ENCODE peak calls at places on chromosomes 5 and 9, in nine cellular contexts. G, D, Z, K, Y, N, S, A and P are unnamed samples. For H3K4me1, the result is how much of the 10 kb centered on the place peaks cover.

GRCh38 chr5:31851290-31851689 is 212.4 kb downstream of the PDZD2 start:
- DNase-seq in G (no peak), D (no peak), Z (no peak), K (no peak), Y (no peak), N (no peak), S (no peak), A (no peak), P (no peak)

GRCh38 chr5:9423611-9424010 is 122.3 kb downstream of the SEMA5A start:
- DNase-seq in G (no peak), D (peak), Z (no peak), K (no peak), Y (no peak), N (peak), S (no peak), A (no peak), P (no peak)

GRCh38 chr9:110521211-110521610 is 58.3 kb downstream of the SVEP1 start:
- DNase-seq in G (no peak), D (no peak), Z (no peak), K (no peak), Y (no peak), N (no peak), S (no peak), A (no peak), P (no peak)

GRCh38 chr5:58761418-58761817 is 178.5 kb downstream of the RAB3C start:
- DNase-seq in G (no peak), D (no peak), Z (no peak), K (no peak), Y (no peak), N (no peak), S (no peak), A (no peak), P (peak)

GRCh38 chr9:115115924-115116323 is 2.0 kb downstream of the TNC start:
- DNase-seq in G (peak), D (peak), Z (no peak), K (no peak), Y (no peak), N (no peak), S (no peak), A (no peak), P (no peak)

GRCh38 chr9:98860871-98861293 is 53.4 kb downstream of the GALNT12 start:
- DNase-seq in G (peak), D (peak), Z (peak), K (no peak), Y (no peak), N (peak), S (no peak), A (no peak), P (no peak)

GRCh38 chr5:146560205-146560812 is 44.3 kb upstream of the GPR151 start:
- DNase-seq in G (peak), D (peak), Z (peak), K (no peak), Y (no peak), N (peak), S (no peak), A (no peak), P (no peak)

GRCh38 chr9:131480258-131480657 is 22.5 kb upstream of the POMT1 start:
- DNase-seq in G (no peak), D (no peak), Z (no peak), K (no peak), Y (no peak), N (no peak), S (no peak), A (no peak), P (no peak)

GRCh38 chr5:99320461-99320860 is 391.7 kb upstream of the CHD1 start:
- DNase-seq in G (no peak), D (no peak), Z (no peak), K (no peak), Y (no peak), N (peak), S (no peak), A (peak), P (no peak)

GRCh38 chr9:125988479-125989050 is 241.4 kb downstream of the PBX3 start:
- DNase-seq in G (no peak), D (no peak), Z (no peak), K (peak), Y (no peak), N (no peak), S (no peak), A (no peak), P (peak)

GRCh38 chr9:117821943-117822342 is 117.7 kb downstream of the TLR4 start:
- DNase-seq in G (no peak), D (no peak), Z (no peak), K (no peak), Y (no peak), N (peak), S (no peak), A (no peak), P (no peak)

GRCh38 chr5:133361922-133362321 is 250.4 kb downstream of the FSTL4 start:
- DNase-seq in G (no peak), D (no peak), Z (peak), K (no peak), Y (no peak), N (no peak), S (no peak), A (no peak), P (no peak)

GRCh38 chr5:133362438-133362837 is 249.9 kb downstream of the FSTL4 start:
- DNase-seq in G (no peak), D (no peak), Z (no peak), K (no peak), Y (no peak), N (no peak), S (no peak), A (no peak), P (no peak)

GRCh38 chr5:133358271-133358670 is 254.1 kb downstream of the FSTL4 start:
- DNase-seq in G (no peak), D (no peak), Z (no peak), K (no peak), Y (no peak), N (no peak), S (no peak), A (no peak), P (no peak)

GRCh38 chr5:133359861-133360260 is 252.5 kb downstream of the FSTL4 start:
- DNase-seq in G (no peak), D (no peak), Z (no peak), K (no peak), Y (no peak), N (no peak), S (no peak), A (no peak), P (no peak)

DNA sequence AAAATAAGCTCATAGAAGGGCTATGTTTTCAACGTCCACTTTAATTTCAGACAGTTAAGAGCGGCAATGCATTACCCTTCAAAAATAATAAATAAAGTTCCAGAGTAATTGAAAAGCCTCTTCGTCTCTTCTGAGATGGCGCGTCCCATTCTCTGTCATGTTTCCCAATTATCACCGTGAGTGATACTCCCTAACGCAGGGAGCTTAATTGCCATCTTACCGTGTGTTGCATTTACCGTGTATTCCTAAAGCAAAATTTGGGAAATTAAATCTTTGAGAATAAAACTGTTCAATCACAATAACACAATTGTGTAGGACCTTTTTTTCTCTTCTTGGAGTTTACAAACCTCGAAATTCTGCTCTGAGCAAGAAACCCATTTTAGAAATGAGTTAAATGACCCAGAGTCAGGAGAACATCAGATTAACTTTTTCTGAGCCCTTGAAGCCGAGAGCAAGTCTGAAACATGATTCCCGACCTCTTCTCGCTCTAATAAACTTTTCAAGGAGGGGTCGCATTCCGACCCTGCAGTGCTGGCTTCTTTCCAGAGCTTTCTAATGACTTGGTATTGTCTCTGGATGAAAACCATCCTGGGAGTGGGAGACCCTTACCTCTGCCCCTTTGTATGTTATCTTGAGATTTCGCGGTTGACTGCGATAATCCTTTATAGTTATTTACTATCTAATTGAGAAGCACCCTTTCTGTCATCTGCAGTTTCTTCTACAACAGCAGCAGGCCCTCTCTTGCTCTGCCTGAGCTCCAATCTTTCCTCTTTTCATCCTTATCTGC is 251.5 kb downstream of the FSTL4 start:
- DNase-seq in G (no peak), D (no peak), Z (no peak), K (no peak), Y (no peak), N (peak), S (no peak), A (no peak), P (no peak)
- H3K4me1 ChIP-seq in G (under half), D (under half), Z (under half), K (under half), Y (under half), N (under half), S (under half), A (under half), P (under half)

GRCh38 chr5:173920024-173920753 is 32.0 kb downstream of the CPEB4 start:
- DNase-seq in G (peak), D (no peak), Z (peak), K (no peak), Y (no peak), N (no peak), S (no peak), A (no peak), P (no peak)

GRCh38 chr5:173923236-173924104 is 35.3 kb downstream of the CPEB4 start:
- DNase-seq in G (peak), D (peak), Z (peak), K (no peak), Y (peak), N (no peak), S (no peak), A (no peak), P (no peak)

GRCh38 chr5:173924899-173925298 is 36.8 kb downstream of the CPEB4 start:
- DNase-seq in G (no peak), D (no peak), Z (no peak), K (no peak), Y (no peak), N (no peak), S (no peak), A (no peak), P (no peak)

GRCh38 chr5:173920866-173921265 is 32.7 kb downstream of the CPEB4 start:
- DNase-seq in G (peak), D (no peak), Z (no peak), K (no peak), Y (no peak), N (no peak), S (no peak), A (no peak), P (no peak)

GRCh38 chr5:173922527-173922926 is 34.4 kb downstream of the CPEB4 start:
- DNase-seq in G (no peak), D (no peak), Z (no peak), K (no peak), Y (no peak), N (no peak), S (no peak), A (no peak), P (no peak)
- H3K27ac ChIP-seq in G (no peak), D (no peak), Z (peak), K (no peak), Y (no peak), N (no peak), S (peak), A (no peak), P (no peak)

GRCh38 chr5:133846478-133847226 is 121.8 kb downstream of the C5orf15 start:
- DNase-seq in G (no peak), D (no peak), Z (no peak), K (no peak), Y (peak), N (no peak), S (no peak), A (no peak), P (no peak)
- H3K4me1 ChIP-seq in G (under half), D (under half), Z (under half), K (under half), Y (under half), N (under half), S (under half), A (under half), P (under half)

DNA sequence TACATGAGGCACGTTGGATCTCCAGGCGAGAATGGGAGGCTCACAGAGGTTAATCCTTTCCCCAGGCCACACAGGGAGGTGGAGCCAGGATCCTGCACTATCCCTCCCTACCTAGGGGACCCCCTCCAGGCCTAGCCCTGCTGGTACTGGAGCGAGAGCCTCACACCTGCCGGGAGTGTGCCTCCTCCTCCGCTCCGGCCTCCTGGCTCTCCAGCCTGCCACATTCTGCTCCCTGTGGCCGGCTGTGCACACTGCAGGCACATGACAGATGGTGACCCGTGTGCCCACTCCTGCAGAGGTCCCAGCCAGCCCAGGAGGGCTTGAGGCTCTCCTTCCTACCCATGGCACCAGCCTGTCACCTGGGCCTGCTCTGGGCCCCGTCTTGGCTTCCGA is 93.4 kb downstream of the RXRA start:
- DNase-seq in G (no peak), D (no peak), Z (no peak), K (no peak), Y (no peak), N (peak), S (no peak), A (peak), P (no peak)
- H3K27ac ChIP-seq in G (no peak), D (no peak), Z (no peak), K (no peak), Y (no peak), N (no peak), S (no peak), A (no peak), P (no peak)

DNA sequence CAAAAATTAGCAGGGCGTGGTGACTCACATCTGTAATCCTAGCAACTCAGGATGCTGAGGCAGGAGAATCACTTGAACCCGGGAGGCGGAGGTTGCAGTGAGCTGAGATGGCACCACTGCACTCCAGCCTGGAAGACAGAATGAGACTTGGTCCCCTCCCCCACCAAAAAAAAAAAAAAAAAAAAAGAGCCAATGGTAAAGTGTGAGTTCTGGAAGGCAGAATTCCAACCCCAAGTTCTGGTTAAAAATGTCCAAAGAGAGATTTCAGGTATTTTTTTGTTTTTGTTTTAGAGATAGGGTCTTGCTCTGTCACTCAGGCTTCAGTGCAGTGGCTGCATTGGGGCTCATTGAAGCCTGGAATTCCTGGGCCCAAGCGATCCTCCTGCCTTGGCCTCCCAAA is 1.6 kb upstream of the SET start:
- DNase-seq in G (no peak), D (no peak), Z (no peak), K (no peak), Y (no peak), N (no peak), S (no peak), A (no peak), P (no peak)
- H3K4me1 ChIP-seq in G (under half), D (under half), Z (under half), K (under half), Y (under half), N (under half), S (under half), A (half or more), P (under half)

DNA sequence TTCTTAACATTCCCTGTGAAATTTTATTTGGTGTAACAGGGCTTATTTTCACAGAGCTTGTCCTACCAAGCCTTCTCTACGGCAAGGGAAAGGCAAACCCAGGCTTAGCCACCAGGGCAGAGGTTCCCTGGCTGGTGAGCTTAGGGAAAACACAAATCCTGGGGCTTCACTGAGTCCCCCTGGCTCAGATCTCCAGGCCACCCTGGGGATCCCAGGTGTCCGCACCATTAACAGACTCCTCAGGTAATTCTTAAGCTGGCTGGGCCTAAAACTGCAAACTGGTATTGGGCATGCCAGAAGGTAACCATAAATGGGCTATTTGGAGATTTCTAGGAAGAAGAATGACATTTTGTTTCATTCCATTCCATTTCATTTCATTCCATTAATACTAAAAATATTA is 17.1 kb upstream of the LCP2 start:
- DNase-seq in G (no peak), D (no peak), Z (no peak), K (no peak), Y (no peak), N (no peak), S (no peak), A (no peak), P (no peak)
- H3K27ac ChIP-seq in G (no peak), D (no peak), Z (no peak), K (no peak), Y (no peak), N (no peak), S (peak), A (no peak), P (no peak)

DNA sequence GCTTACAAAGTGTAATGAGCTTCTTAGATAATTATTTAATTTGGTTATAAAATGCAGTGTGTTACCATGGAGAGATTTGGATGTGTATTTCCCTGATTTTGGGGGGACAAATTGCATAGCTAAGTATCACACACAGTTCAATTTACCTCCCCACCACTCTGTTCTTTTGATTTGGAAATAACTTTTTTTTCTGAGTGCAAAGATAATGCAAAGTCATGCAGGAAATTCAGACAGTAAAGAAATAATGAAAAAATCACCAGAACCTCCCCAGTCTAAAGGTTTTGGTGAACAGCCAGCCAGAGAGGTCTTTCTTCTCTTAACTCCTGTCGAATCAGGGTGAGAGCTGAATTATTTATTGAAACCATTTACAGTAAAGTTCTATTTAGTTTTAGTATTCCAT is 3.2 kb downstream of the ADGRV1 start:
- DNase-seq in G (no peak), D (no peak), Z (no peak), K (no peak), Y (no peak), N (no peak), S (no peak), A (no peak), P (no peak)
- H3K4me1 ChIP-seq in G (under half), D (under half), Z (under half), K (under half), Y (under half), N (under half), S (under half), A (under half), P (under half)

GRCh38 chr5:67620386-67621039 is 423.9 kb upstream of the CD180 start:
- DNase-seq in G (no peak), D (no peak), Z (no peak), K (no peak), Y (no peak), N (no peak), S (no peak), A (no peak), P (no peak)
- H3K27ac ChIP-seq in G (no peak), D (no peak), Z (no peak), K (peak), Y (no peak), N (no peak), S (no peak), A (no peak), P (no peak)

GRCh38 chr9:134031783-134032182 is 6.5 kb downstream of the BRD3OS start:
- DNase-seq in G (no peak), D (no peak), Z (no peak), K (no peak), Y (no peak), N (no peak), S (no peak), A (no peak), P (no peak)
- H3K4me1 ChIP-seq in G (under half), D (under half), Z (under half), K (under half), Y (under half), N (under half), S (under half), A (under half), P (under half)